ENCODE peak calls at places on chromosomes 13 and 19, in five cellular contexts. Y is spleen, A is right atrium auricular region, C is A673, W is upper lobe of right lung. I is an unnamed sample.

GRCh38 chr19:49686503-49687088 is 2.8 kb upstream of the ADM5 start:
- DNase-seq in Y (no peak), A (no peak), C (no peak), W (no peak), I (no peak)

GRCh38 chr19:53993448-53993847 is 2.0 kb downstream of the CACNG6 start:
- DNase-seq in Y (no peak), A (no peak), C (no peak), W (no peak), I (no peak)

GRCh38 chr19:5035105-5035761 is 66.3 kb downstream of the KDM4B start:
- DNase-seq in Y (no peak), A (no peak), C (no peak), W (no peak), I (no peak)

GRCh38 chr13:100131863-100132574 is 43.1 kb downstream of the PCCA start:
- DNase-seq in Y (no peak), A (no peak), C (peak), W (no peak), I (peak)

GRCh38 chr13:90445179-90445578 is 902.3 kb upstream of the MIR17HG start:
- DNase-seq in Y (no peak), A (no peak), C (peak), W (no peak), I (peak)

GRCh38 chr19:2550431-2551171 is 74.7 kb downstream of the GADD45B start:
- DNase-seq in Y (peak), A (no peak), C (no peak), W (peak), I (no peak)

GRCh38 chr13:109126973-109127615 is 497.7 kb downstream of the MYO16 start:
- DNase-seq in Y (no peak), A (no peak), C (no peak), W (no peak), I (no peak)

GRCh38 chr13:99217461-99218101 is 16.9 kb downstream of the UBAC2 start:
- DNase-seq in Y (peak), A (peak), C (no peak), W (no peak), I (no peak)

GRCh38 chr13:95643814-95644598 is 500 bp downstream of the DZIP1 start:
- DNase-seq in Y (peak), A (no peak), C (peak), W (no peak), I (peak)

GRCh38 chr13:109783815-109784589 is 2.4 kb downstream of the IRS2 start:
- DNase-seq in Y (no peak), A (no peak), C (peak), W (no peak), I (peak)

GRCh38 chr19:3061214-3062161 is 807 bp downstream of the TLE5 start:
- DNase-seq in Y (peak), A (no peak), C (no peak), W (peak), I (peak)

GRCh38 chr19:41025871-41026270 is 34.8 kb downstream of the CYP2B6 start:
- DNase-seq in Y (no peak), A (no peak), C (no peak), W (no peak), I (no peak)
- TF ChIP-seq CTCF in Y (no peak), A (no peak), C (no peak), W (no peak), I (no peak)

DNA sequence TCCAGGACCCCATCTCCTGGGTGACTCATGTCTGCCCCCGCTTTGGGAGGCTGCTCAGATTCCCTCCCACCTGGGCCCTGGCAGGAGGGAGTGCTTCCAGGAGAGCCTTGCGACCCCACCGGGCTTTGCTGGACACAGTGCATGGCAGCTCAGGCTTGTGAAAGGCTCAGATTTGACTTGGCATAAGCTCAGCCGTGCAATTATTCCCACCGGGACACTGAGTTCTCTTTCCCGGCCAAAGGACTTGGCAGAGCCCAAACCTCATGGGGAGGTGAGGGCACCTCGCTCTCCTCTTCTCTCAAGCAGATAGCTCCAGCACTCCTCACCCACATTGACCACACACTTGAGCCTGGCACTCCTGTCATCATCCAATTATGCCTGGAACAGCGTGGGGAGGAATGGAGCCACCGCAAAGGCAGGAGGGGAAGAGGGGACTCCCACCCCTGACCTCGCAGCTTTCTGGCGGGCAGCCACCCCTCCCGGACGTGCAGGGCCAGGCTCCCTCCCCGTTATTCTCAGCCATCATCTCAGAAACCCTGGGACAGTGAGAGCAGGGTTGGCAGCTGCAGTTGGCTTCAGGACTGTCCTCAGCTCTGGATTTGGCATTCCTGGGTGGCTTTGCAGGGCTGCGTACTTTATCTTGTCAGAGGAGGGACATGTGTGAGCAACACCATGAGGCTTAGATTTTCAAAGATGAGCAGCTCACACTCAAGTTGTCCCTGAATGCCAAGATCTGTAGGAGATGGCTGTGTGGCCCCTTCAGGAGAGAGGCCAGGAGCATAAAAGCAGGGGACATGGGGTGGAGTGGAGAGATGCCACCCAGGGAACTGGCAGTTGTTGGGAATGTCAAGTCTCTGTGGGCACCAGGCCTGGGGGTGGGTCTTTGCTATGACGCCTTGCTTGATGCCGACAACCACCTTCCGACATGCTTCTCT is 306.2 kb downstream of the TEX29 start:
- DNase-seq in Y (no peak), A (peak), C (no peak), W (no peak), I (no peak)
- H3K4me3 ChIP-seq in Y (no peak), A (no peak), C (no peak), W (no peak), I (no peak)

DNA sequence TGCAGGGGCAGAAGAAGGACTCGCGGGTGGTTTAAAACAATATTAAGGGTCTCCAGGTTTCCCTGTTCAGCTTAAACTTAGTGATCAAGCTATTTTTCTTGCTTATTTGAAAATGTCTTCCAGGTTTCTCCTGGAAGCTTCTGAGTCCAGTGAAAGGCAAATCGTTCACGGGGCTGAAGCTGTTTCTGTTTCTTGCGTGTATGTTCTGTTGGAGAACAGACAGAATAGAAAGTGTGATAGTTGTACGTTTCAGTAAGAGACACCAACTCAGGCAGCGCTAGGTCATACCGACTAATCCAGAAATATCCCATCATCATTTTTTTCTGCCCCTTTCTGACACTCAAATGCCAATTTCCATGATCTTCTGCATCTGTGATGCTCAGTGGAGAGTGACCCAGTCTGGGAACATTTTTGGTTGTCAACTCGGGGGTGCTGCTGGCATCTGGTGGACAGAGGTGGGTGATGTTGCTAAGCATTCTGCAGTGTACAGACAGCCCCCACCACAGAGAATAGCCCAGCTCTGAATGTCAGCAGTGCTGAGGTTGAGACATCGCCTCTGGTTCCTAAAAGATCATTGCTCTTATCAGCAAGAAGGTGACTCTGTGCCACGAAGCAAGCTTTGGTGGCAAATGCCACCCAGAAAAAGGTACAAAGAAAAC is 4.3 kb downstream of the KLF2 start:
- DNase-seq in Y (no peak), A (no peak), C (no peak), W (no peak), I (peak)
- TF ChIP-seq CTCF in Y (peak), A (peak), C (peak), W (peak), I (no peak)

DNA sequence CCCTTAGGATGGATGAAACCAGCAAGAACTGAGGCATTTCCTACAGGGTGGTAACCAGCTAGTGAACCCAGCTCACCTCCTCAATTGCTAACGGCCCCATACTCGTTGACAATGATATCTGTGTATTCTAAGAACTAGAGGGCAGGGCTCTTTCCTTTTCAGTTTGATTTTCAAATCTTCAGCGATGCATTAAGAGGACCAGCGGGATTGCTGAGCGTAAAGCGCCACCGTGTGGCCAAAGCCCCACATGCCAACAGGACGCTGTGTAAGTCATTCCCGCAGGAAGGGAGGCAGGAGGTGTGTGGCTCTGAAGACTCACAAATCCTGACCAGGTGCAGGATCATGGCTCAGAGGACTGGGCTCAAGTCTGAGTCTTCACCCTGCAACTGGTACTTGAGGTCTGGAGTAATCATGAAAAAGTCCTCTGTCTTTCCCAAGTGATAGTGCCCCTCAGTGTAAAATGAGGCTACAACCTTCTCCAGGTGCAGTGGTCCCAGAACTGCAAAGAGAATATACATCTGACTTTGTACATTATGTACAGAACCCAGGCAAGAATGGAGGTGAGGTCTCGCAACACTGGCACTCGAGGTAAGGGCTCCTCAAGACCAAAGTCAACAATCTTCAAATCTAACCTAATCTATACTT is 40.9 kb downstream of the C13orf42 start:
- DNase-seq in Y (peak), A (peak), C (peak), W (peak), I (peak)
- H3K4me3 ChIP-seq in Y (no peak), A (no peak), C (no peak), W (no peak), I (no peak)